ENCODE peak calls at places on chromosomes 7 and 10, in nine cellular contexts. B is right lobe of liver, K is hepatocyte, I is epithelial cell of proximal tubule, V is IMR-90, C is K562, D is brain microvascular endothelial cell, S is upper lobe of right lung, Z is cardiac muscle cell. T is an unnamed sample.

GRCh38 chr10:62613429-62613828 is 191.1 kb upstream of the ADO start:
- DNase-seq in Z (peak; percentile 78), D (peak; percentile 52), I (no peak), S (no peak), C (no peak), V (peak; percentile 79), K (no peak), B (no peak), T (no peak)

GRCh38 chr7:155486783-155487508 is 29.0 kb downstream of the EN2 start:
- DNase-seq in Z (no peak), I (no peak), S (no peak), B (no peak), D (no peak), C (no peak), V (no peak), K (no peak), T (no peak)

GRCh38 chr7:151756076-151756731 is 120.7 kb downstream of the PRKAG2 start:
- DNase-seq in S (no peak), C (no peak), D (peak; percentile 58), K (no peak), I (no peak), B (no peak), Z (peak; percentile 46), V (peak; percentile 82), T (no peak)

GRCh38 chr7:93374345-93374940 is 142.3 kb downstream of the VPS50 start:
- DNase-seq in B (no peak), D (peak; percentile 29), C (peak; percentile 32), K (peak; percentile 57), V (peak; percentile 39), I (no peak), S (no peak), Z (peak; percentile 58), T (peak; percentile 7)

GRCh38 chr10:49187044-49187484 is 1.1 kb downstream of the TMEM273 start:
- DNase-seq in D (no peak), S (peak; percentile 45), I (no peak), C (no peak), K (no peak), Z (no peak), B (peak; percentile 38), V (no peak), T (no peak)

GRCh38 chr7:87354749-87355148 is 9.3 kb downstream of the CROT start:
- DNase-seq in D (no peak), K (no peak), C (no peak), V (peak; percentile 10), Z (no peak), B (no peak), I (no peak), S (no peak), T (no peak)

GRCh38 chr7:47337531-47337930 is 244.4 kb downstream of the TNS3 start:
- DNase-seq in I (no peak), B (peak; percentile 39), S (no peak), K (no peak), Z (no peak), V (no peak), C (no peak), D (no peak), T (no peak)

GRCh38 chr10:70169661-70170364 is 501 bp downstream of the SAR1A start:
- DNase-seq in C (peak; percentile 40), K (peak; percentile 46), S (no peak), V (no peak), Z (peak; percentile 17), D (no peak), I (no peak), B (no peak), T (no peak)

GRCh38 chr7:143363011-143363937 is 761 bp upstream of the FAM131B start:
- DNase-seq in K (no peak), Z (no peak), D (no peak), C (no peak), S (no peak), I (no peak), B (no peak), V (no peak), T (no peak)

GRCh38 chr10:30645340-30645827 is 15.8 kb upstream of the LYZL2 start:
- DNase-seq in Z (peak; percentile 50), B (no peak), S (no peak), V (peak; percentile 47), D (peak; percentile 69), I (no peak), C (no peak), K (peak; percentile 36), T (peak; percentile 12)

GRCh38 chr10:43306899-43307298 is 40.0 kb upstream of the RASGEF1A start:
- DNase-seq in D (no peak), K (no peak), Z (no peak), B (no peak), V (no peak), C (no peak), I (no peak), S (no peak), T (no peak)

GRCh38 chr10:2791774-2792443 is 275.4 kb upstream of the PFKP start:
- DNase-seq in S (no peak), C (no peak), V (no peak), Z (no peak), D (no peak), K (no peak), I (no peak), B (no peak), T (no peak)

GRCh38 chr10:102802920-102803534 is 34.2 kb downstream of the CYP17A1 start:
- DNase-seq in Z (peak; percentile 89), D (peak; percentile 97), C (no peak), B (no peak), I (peak; percentile 94), S (no peak), V (peak; percentile 99), K (peak; percentile 38), T (peak; percentile 54)
- H3K4me3 ChIP-seq in Z (no peak overlapping the region), D (no peak overlapping the region), C (no peak overlapping the region), B (no peak overlapping the region), I (no peak overlapping the region), S (no peak overlapping the region), V (no peak overlapping the region), K (no peak overlapping the region), T (no peak overlapping the region)

GRCh38 chr7:109101332-109101731 is 531.7 kb downstream of the DNAJB9 start:
- DNase-seq in D (no peak), Z (no peak), V (no peak), C (no peak), K (no peak), I (no peak), S (no peak), B (no peak), T (peak; percentile 56)
- TF ChIP-seq CTCF in D (no peak), Z (no peak), V (no peak), C (no peak), K (no peak), I (no peak), S (no peak), B (no peak), T (no peak)

GRCh38 chr10:133259603-133259992 is 17.1 kb downstream of the ADAM8 start:
- DNase-seq in Z (no peak), K (no peak), D (no peak), S (no peak), V (no peak), C (no peak), I (no peak), B (no peak), T (no peak)

GRCh38 chr10:133258066-133258817 is 18.4 kb downstream of the ADAM8 start:
- DNase-seq in S (peak; percentile 87), B (no peak), D (no peak), V (no peak), C (no peak), K (no peak), Z (no peak), I (no peak), T (no peak)

GRCh38 chr10:133258818-133259602 is 17.7 kb downstream of the ADAM8 start:
- DNase-seq in V (peak; percentile 100), D (peak; percentile 97), I (peak; percentile 80), S (peak; percentile 92), Z (peak; percentile 99), C (no peak), K (peak; percentile 76), B (no peak), T (peak; percentile 93)

GRCh38 chr10:133255323-133255722 is 17.7 kb downstream of the VENTX start:
- DNase-seq in B (no peak), Z (no peak), V (no peak), S (no peak), D (no peak), I (no peak), C (no peak), K (no peak), T (no peak)

DNA sequence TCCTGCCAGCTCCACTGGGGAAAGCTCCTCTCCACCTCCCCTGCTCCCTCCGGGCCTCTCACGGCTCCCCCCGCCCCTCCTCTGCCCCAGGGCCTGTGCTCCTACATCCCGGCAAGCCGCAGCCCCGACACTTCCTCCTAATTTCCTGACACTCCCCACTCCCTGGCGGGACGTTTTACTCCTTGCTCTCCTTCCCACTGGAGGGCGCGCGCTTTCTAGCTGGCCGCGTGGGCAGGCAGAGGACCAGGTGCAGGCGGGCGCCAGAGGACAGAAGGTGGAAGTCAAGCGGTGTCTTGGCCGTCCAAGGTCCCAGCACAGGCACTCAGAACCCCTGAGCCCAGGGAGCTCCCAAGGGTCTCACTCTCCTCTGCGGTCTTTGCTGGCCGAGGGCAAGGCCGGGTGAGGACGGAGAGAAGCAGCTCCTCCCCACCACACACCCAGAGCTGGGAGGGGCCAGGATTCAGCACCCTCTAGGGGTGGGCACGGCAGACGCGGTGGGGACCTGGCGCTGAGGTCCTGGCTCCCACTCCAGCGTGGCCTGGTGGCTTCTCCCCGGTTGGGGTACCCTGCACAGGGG is 19.1 kb downstream of the ADAM8 start:
- DNase-seq in Z (peak; percentile 50), C (peak; percentile 53), B (peak; percentile 75), S (peak; percentile 91), K (peak; percentile 78), V (no peak), D (no peak), I (no peak), T (no peak)
- H3K4me3 ChIP-seq in Z (no peak overlapping the region), C (no peak overlapping the region), B (no peak overlapping the region), S (no peak overlapping the region), K (no peak overlapping the region), V (no peak overlapping the region), D (no peak overlapping the region), I (peak overlapping the region; percentile 45), T (no peak overlapping the region)

DNA sequence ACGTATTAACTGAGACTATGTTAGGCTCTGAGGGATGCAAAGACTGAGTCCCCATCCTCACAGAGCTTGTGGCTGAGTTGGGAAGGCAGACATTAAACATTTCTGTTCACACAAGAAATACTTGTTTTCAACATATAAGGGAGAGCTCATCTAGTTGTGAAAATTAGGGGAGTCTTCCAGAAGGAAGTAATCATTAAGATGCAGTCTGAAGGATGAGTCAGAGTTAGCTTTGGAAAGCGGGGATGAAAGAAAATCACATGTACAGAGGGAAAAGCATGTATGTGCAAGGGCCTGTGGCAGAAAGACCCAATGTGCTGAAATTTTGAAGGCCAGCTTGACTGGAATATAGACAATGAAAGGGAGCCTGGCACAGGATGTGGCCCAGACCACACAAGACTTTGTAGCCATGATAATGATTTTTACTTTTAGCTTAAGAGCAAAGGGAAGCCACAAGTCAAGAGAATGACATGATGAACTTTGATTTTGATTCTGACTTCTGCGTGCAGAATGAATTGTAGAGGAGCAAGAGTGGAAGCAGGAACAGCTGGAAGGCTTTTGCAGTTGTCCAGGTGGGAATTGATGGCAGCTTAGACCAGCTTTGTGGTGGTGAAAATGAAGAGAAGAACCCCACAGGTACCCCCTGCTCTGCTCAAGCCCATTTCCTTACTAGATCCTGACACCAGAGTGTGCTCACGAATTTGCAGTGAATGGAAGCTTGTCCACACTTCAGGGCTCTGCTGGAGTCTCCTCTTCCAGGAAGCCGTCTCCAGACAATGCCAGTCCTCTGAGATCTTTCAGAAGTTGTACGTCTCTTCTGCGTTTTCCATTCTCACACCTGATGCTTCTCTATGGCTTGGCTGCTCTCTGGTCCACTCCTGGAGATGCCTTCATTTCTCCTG is 115.6 kb downstream of the ATXN7L1 start:
- DNase-seq in S (no peak), B (no peak), K (no peak), Z (peak; percentile 35), I (no peak), D (no peak), V (peak; percentile 47), C (no peak), T (no peak)
- TF ChIP-seq CTCF in S (no peak), B (no peak), K (no peak), Z (no peak), I (no peak), D (no peak), V (no peak), C (peak; percentile 9), T (no peak)

T was measured in retinal pigment epithelial cell.